ENCODE peak calls at places on chromosomes 5 and 9, in eight cellular contexts. Z, N, W, O, J, K, Y and C are unnamed samples.

GRCh38 chr5:116529615-116530014 is 45.0 kb downstream of the SEMA6A start:
- DNase-seq in Z (no peak), N (peak), W (no peak), O (no peak), J (no peak), K (no peak), Y (no peak), C (no peak)

GRCh38 chr5:176608937-176609723 is 826 bp downstream of the GPRIN1 start:
- DNase-seq in Z (no peak), N (peak), W (no peak), O (no peak), J (no peak), K (peak), Y (no peak), C (peak)

GRCh38 chr5:39231705-39232525 is 12.6 kb upstream of the FYB1 start:
- DNase-seq in Z (peak), N (no peak), W (no peak), O (no peak), J (no peak), K (no peak), Y (no peak), C (peak)

GRCh38 chr5:74303575-74303974 is 337.0 kb downstream of the ENC1 start:
- DNase-seq in Z (peak), N (no peak), W (no peak), O (no peak), J (no peak), K (no peak), Y (no peak), C (no peak)

GRCh38 chr5:176806137-176806536 is 4.2 kb upstream of the UNC5A start:
- DNase-seq in Z (no peak), N (peak), W (no peak), O (no peak), J (no peak), K (no peak), Y (no peak), C (peak)

GRCh38 chr5:175893466-175893865 is 22.1 kb downstream of the CPLX2 start:
- DNase-seq in Z (no peak), N (no peak), W (no peak), O (no peak), J (no peak), K (peak), Y (no peak), C (peak)

GRCh38 chr9:27382989-27383388 is 86.0 kb upstream of the EQTN start:
- DNase-seq in Z (no peak), N (no peak), W (no peak), O (no peak), J (no peak), K (no peak), Y (no peak), C (no peak)

GRCh38 chr5:110075656-110076055 is 385.9 kb downstream of the MAN2A1 start:
- DNase-seq in Z (no peak), N (no peak), W (no peak), O (no peak), J (no peak), K (no peak), Y (no peak), C (no peak)

GRCh38 chr9:22211588-22212360 is 202.7 kb upstream of the CDKN2B start:
- DNase-seq in Z (peak), N (peak), W (peak), O (no peak), J (peak), K (no peak), Y (no peak), C (peak)

GRCh38 chr9:131697908-131698714 is 41.8 kb downstream of the RAPGEF1 start:
- DNase-seq in Z (no peak), N (no peak), W (no peak), O (no peak), J (no peak), K (no peak), Y (no peak), C (no peak)

GRCh38 chr9:124409410-124409809 is 5.8 kb downstream of the PSMB7 start:
- DNase-seq in Z (no peak), N (no peak), W (no peak), O (no peak), J (no peak), K (no peak), Y (no peak), C (peak)

GRCh38 chr5:107669543-107670027 is 1.2 kb downstream of the EFNA5 start:
- DNase-seq in Z (no peak), N (peak), W (no peak), O (no peak), J (no peak), K (peak), Y (peak), C (peak)

GRCh38 chr5:125298711-125299379 is 552.4 kb upstream of the ZNF608 start:
- DNase-seq in Z (peak), N (no peak), W (no peak), O (no peak), J (no peak), K (no peak), Y (no peak), C (no peak)

GRCh38 chr5:94893404-94894145 is 275.1 kb downstream of the SLF1 start:
- DNase-seq in Z (peak), N (peak), W (no peak), O (no peak), J (no peak), K (peak), Y (no peak), C (no peak)

GRCh38 chr5:142931896-142932686 is 161.9 kb downstream of the ARHGAP26 start:
- DNase-seq in Z (no peak), N (no peak), W (no peak), O (no peak), J (no peak), K (no peak), Y (no peak), C (peak)

GRCh38 chr5:97000391-97000790 is 64.5 kb downstream of the LNPEP start:
- DNase-seq in Z (peak), N (no peak), W (no peak), O (no peak), J (no peak), K (no peak), Y (no peak), C (no peak)

GRCh38 chr5:87210076-87210475 is 57.6 kb upstream of the RASA1 start:
- DNase-seq in Z (no peak), N (no peak), W (peak), O (no peak), J (no peak), K (no peak), Y (no peak), C (no peak)

GRCh38 chr5:73189816-73190451 is 16.9 kb downstream of the TMEM174 start:
- DNase-seq in Z (peak), N (peak), W (peak), O (no peak), J (peak), K (peak), Y (no peak), C (no peak)

GRCh38 chr9:108434502-108434901 is 421.3 kb downstream of the ACTL7B start:
- DNase-seq in Z (peak), N (no peak), W (no peak), O (no peak), J (no peak), K (no peak), Y (no peak), C (no peak)

GRCh38 chr5:93243481-93243880 is 337.5 kb downstream of the NR2F1-AS1 start:
- DNase-seq in Z (no peak), N (no peak), W (no peak), O (no peak), J (no peak), K (no peak), Y (no peak), C (no peak)

GRCh38 chr9:38311382-38312270 is 80.9 kb upstream of the ALDH1B1 start:
- DNase-seq in Z (no peak), N (no peak), W (no peak), O (no peak), J (no peak), K (no peak), Y (no peak), C (no peak)

GRCh38 chr5:141992349-141992963 is 20.4 kb downstream of the GNPDA1 start:
- DNase-seq in Z (peak), N (peak), W (peak), O (peak), J (no peak), K (peak), Y (peak), C (peak)

GRCh38 chr9:106945727-106946690 is 83.0 kb downstream of the ZNF462 start:
- DNase-seq in Z (peak), N (no peak), W (peak), O (no peak), J (peak), K (no peak), Y (no peak), C (peak)

GRCh38 chr5:141876628-141877477 is 1.4 kb downstream of the PCDH1 start:
- DNase-seq in Z (no peak), N (no peak), W (no peak), O (no peak), J (no peak), K (no peak), Y (no peak), C (peak)

GRCh38 chr9:28363180-28363579 is 789.9 kb upstream of the C9orf72 start:
- DNase-seq in Z (no peak), N (no peak), W (no peak), O (no peak), J (no peak), K (no peak), Y (no peak), C (no peak)

GRCh38 chr5:108003178-108003577 is 332.4 kb upstream of the EFNA5 start:
- DNase-seq in Z (peak), N (peak), W (peak), O (no peak), J (no peak), K (no peak), Y (no peak), C (peak)

GRCh38 chr5:97550818-97551217 is 367.8 kb upstream of the RIOK2 start:
- DNase-seq in Z (no peak), N (no peak), W (no peak), O (no peak), J (no peak), K (no peak), Y (no peak), C (no peak)

GRCh38 chr9:108836319-108836718 is 19.5 kb downstream of the ACTL7B start:
- DNase-seq in Z (no peak), N (no peak), W (no peak), O (no peak), J (no peak), K (no peak), Y (no peak), C (no peak)

GRCh38 chr9:112382501-112383364 is 2.8 kb downstream of the HSDL2 start:
- DNase-seq in Z (no peak), N (no peak), W (no peak), O (no peak), J (no peak), K (no peak), Y (no peak), C (no peak)

GRCh38 chr5:104179057-104179456 is 616.5 kb upstream of the NUDT12 start:
- DNase-seq in Z (peak), N (peak), W (peak), O (no peak), J (no peak), K (no peak), Y (no peak), C (peak)

GRCh38 chr5:157484768-157485167 is 24.8 kb downstream of the NIPAL4 start:
- DNase-seq in Z (peak), N (no peak), W (no peak), O (no peak), J (no peak), K (no peak), Y (no peak), C (no peak)

GRCh38 chr5:116754556-116754955 is 179.9 kb upstream of the SEMA6A start:
- DNase-seq in Z (no peak), N (no peak), W (no peak), O (no peak), J (no peak), K (no peak), Y (no peak), C (no peak)